ENCODE peak calls at places on chromosome 10, in four cellular contexts. B is RWPE1, W is endothelial cell, Y is coronary artery. L is an unnamed sample.

GRCh38 chr10:6431186-6431585 is 148.9 kb downstream of the PRKCQ start:
- DNase-seq in B (no peak), W (no peak), Y (no peak), L (no peak)

GRCh38 chr10:71795248-71795647 is 21.9 kb upstream of the VSIR start:
- DNase-seq in B (peak), W (peak), Y (no peak), L (no peak)

GRCh38 chr10:18229839-18230238 is 89.6 kb downstream of the CACNB2 start:
- DNase-seq in B (peak), W (no peak), Y (no peak), L (no peak)

GRCh38 chr10:49177391-49178355 is 10.5 kb downstream of the TMEM273 start:
- DNase-seq in W (no peak), Y (no peak), B (peak), L (no peak)

GRCh38 chr10:91598211-91598981 is 34.5 kb downstream of the PPP1R3C start:
- DNase-seq in W (no peak), Y (no peak), B (peak), L (no peak)

GRCh38 chr10:59175538-59176240 is 754 bp upstream of the PHYHIPL start:
- DNase-seq in Y (no peak), B (peak), W (peak), L (no peak)

GRCh38 chr10:132788180-132788830 is 2.4 kb upstream of the NKX6-2 start:
- DNase-seq in Y (no peak), B (peak), W (peak), L (no peak)

GRCh38 chr10:78013564-78013963 is 15.8 kb downstream of the POLR3A start:
- DNase-seq in Y (no peak), W (no peak), B (no peak), L (no peak)

GRCh38 chr10:47013469-47014169 is 102.4 kb downstream of the PTPN20 start:
- DNase-seq in W (no peak), Y (peak), B (no peak), L (no peak)

GRCh38 chr10:126504051-126504760 is 115.9 kb upstream of the ADAM12 start:
- DNase-seq in B (peak), Y (no peak), W (peak), L (no peak)

GRCh38 chr10:112952282-112952991 is 2.4 kb downstream of the TCF7L2 start:
- DNase-seq in B (no peak), W (peak), Y (no peak), L (no peak)

GRCh38 chr10:31274310-31274709 is 44.7 kb upstream of the ZEB1 start:
- DNase-seq in Y (no peak), B (no peak), W (no peak), L (no peak)

GRCh38 chr10:1643161-1643910 is 94.0 kb downstream of the ADARB2 start:
- DNase-seq in B (peak), Y (no peak), W (peak), L (peak)

GRCh38 chr10:93216341-93216985 is 142.8 kb downstream of the CYP26A1 start:
- DNase-seq in W (no peak), B (no peak), Y (no peak), L (peak)
- TF ChIP-seq CTCF in W (no peak), B (no peak), Y (no peak), L (no peak)

GRCh38 chr10:33066558-33067236 is 108.7 kb upstream of the ITGB1 start:
- DNase-seq in Y (no peak), B (no peak), W (no peak), L (no peak)
- TF ChIP-seq CTCF in Y (no peak), B (no peak), W (no peak), L (no peak)

DNA sequence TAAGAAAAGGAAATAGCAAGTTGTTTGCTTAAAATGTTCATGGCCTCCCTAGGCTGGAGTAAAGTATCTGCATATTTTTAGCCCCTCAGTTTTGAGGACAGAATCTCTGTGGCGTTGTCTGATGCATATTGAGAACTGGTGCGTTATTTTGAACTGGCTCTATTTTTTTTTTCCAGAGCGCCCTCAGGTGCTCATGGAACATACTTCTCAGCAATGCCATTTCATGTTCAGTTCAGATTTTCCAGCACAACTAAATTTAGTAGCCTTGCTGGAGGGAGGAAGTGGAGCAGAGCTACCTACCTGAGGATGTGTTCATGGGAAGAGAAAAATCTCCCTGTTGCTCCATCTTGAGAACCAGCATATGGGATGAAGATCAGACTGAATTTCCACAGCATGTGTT is 870.5 kb downstream of the LRMDA start:
- DNase-seq in W (no peak), Y (no peak), B (no peak), L (no peak)
- TF ChIP-seq CTCF in W (no peak), Y (no peak), B (no peak), L (peak)

DNA sequence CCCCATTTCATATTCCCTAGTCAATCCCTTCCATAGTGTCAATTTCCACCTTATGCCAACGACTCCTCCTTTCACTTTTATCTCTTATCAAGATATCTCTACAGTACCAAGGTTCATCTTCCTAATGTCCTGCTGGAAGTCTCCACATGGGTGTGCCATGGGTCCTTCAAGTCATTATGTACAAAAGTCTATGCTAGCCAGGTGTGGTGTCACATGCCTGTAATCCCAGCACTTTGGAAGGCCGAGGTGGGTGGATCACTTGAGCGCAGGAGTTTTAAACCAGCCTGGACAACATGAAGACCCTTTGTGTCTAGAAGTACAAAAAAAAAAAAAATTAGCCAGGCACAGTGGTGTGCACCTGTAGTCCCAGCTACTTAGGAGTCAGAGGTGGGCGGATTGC is 47.6 kb downstream of the PRTFDC1 start:
- DNase-seq in Y (no peak), W (no peak), B (no peak), L (no peak)
- TF ChIP-seq CTCF in Y (no peak), W (no peak), B (no peak), L (no peak)

GRCh38 chr10:121085386-121085785 is 234.2 kb downstream of the WDR11 start:
- DNase-seq in Y (no peak), B (no peak), W (no peak), L (peak)

GRCh38 chr10:121087129-121087528 is 236.0 kb downstream of the WDR11 start:
- DNase-seq in W (no peak), B (no peak), Y (no peak), L (no peak)

GRCh38 chr10:121089434-121089833 is 238.3 kb downstream of the WDR11 start:
- DNase-seq in W (no peak), Y (no peak), B (no peak), L (no peak)

GRCh38 chr10:121087688-121088087 is 236.5 kb downstream of the WDR11 start:
- DNase-seq in W (no peak), B (no peak), Y (no peak), L (no peak)

GRCh38 chr10:121088524-121088923 is 237.4 kb downstream of the WDR11 start:
- DNase-seq in Y (no peak), W (peak), B (peak), L (no peak)
- TF ChIP-seq CTCF in Y (no peak), W (peak), B (no peak), L (peak)

DNA sequence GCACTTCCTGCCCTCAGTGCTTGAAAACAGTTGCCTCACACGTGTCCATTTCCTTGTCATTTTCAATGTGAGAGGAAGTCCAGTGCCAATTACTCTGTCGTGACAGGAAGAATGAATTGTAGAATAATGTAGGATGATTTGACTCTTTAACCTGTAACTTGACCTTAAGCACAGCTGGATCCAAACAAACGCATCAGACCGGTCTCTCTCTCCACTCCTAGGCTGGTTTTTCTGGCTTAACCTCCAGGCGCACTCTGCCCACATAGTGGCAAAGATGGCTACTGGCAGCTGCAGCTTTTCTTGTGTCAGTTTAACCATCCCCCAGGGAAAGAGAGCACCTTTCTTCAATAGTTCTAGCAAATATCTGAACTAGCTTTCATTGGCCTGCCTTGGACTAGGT is 29.4 kb upstream of the PNLIPRP3 start:
- DNase-seq in B (no peak), Y (no peak), W (no peak), L (no peak)
- TF ChIP-seq CTCF in B (no peak), Y (no peak), W (no peak), L (no peak)

GRCh38 chr10:84194424-84195043 is at the start of gene CDHR1:
- DNase-seq in B (peak), Y (no peak), W (peak), L (no peak)

GRCh38 chr10:84195044-84195830 is 900 bp downstream of the CDHR1 start:
- DNase-seq in W (no peak), Y (no peak), B (no peak), L (no peak)

GRCh38 chr10:84196941-84197340 is 2.6 kb downstream of the CDHR1 start:
- DNase-seq in W (no peak), Y (no peak), B (no peak), L (no peak)

GRCh38 chr10:84197643-84198042 is 3.3 kb downstream of the CDHR1 start:
- DNase-seq in Y (no peak), B (no peak), W (no peak), L (no peak)

GRCh38 chr10:84196083-84196482 is 1.7 kb downstream of the CDHR1 start:
- DNase-seq in W (no peak), B (no peak), Y (no peak), L (no peak)
- TF ChIP-seq CTCF in W (no peak), B (no peak), Y (no peak), L (no peak)